ENCODE peak calls at places on chromosomes 12 and 14, in seven cellular contexts. B is OCI-LY7; Q is C1 segment of cervical spinal cord; R is stimulated activated CD4-positive, alpha-beta T cell treated with anti-CD3 and anti-CD28 coated beads, Interleukin-15, amount 100 ng/mL, for 1 hour; V is AG20443; P is RKO; D is left lung. F is an unnamed sample.

GRCh38 chr14:88323520-88324199 is 591 bp upstream of the KCNK10 start:
- DNase-seq in B (peak; percentile 84), Q (peak; percentile 44), R (no peak), V (peak; percentile 52), P (no peak), D (peak; percentile 71), F (no peak)

GRCh38 chr12:124913474-124914391 is 717 bp downstream of the UBC start:
- DNase-seq in B (peak; percentile 96), Q (no peak), R (peak; percentile 84), V (peak; percentile 25), P (peak; percentile 91), D (peak; percentile 96), F (peak; percentile 62)

GRCh38 chr14:53888535-53889386 is 67.9 kb downstream of the BMP4 start:
- DNase-seq in B (no peak), Q (no peak), R (no peak), V (no peak), P (no peak), D (no peak), F (no peak)

GRCh38 chr12:52151859-52152783 is 39.7 kb downstream of the KRT80 start:
- DNase-seq in B (peak; percentile 38), Q (no peak), R (peak; percentile 61), V (peak; percentile 91), P (no peak), D (peak; percentile 94), F (peak; percentile 58)

GRCh38 chr14:25411933-25412757 is 362.2 kb upstream of the STXBP6 start:
- DNase-seq in B (peak; percentile 18), Q (no peak), R (no peak), V (no peak), P (peak; percentile 47), D (no peak), F (peak; percentile 14)

GRCh38 chr14:69135133-69135532 is 17.8 kb downstream of the DCAF5 start:
- DNase-seq in B (no peak), Q (no peak), R (no peak), V (no peak), P (no peak), D (no peak), F (no peak)

GRCh38 chr14:36504805-36505192 is 15.2 kb downstream of the NKX2-1 start:
- DNase-seq in B (no peak), Q (no peak), R (no peak), V (no peak), P (no peak), D (no peak), F (no peak)

GRCh38 chr12:31362759-31363415 is 36.9 kb upstream of the SINHCAF start:
- DNase-seq in B (peak; percentile 79), Q (peak; percentile 44), R (no peak), V (no peak), P (no peak), D (no peak), F (no peak)

GRCh38 chr14:76135722-76136121 is 16.0 kb upstream of the GPATCH2L start:
- DNase-seq in B (no peak), Q (no peak), R (no peak), V (no peak), P (no peak), D (no peak), F (no peak)

GRCh38 chr12:38152816-38153736 is 163.5 kb upstream of the ALG10B start:
- DNase-seq in B (no peak), Q (no peak), R (no peak), V (no peak), P (no peak), D (peak; percentile 74), F (no peak)

GRCh38 chr12:9351136-9351535 is 142.9 kb upstream of the PZP start:
- DNase-seq in B (no peak), Q (no peak), R (no peak), V (no peak), P (no peak), D (no peak), F (no peak)

GRCh38 chr12:116376354-116377193 is 99.1 kb upstream of the MED13L start:
- DNase-seq in B (no peak), Q (no peak), R (no peak), V (peak; percentile 72), P (peak; percentile 26), D (no peak), F (peak; percentile 89)

GRCh38 chr14:31829256-31829923 is 247.7 kb upstream of the ARHGAP5 start:
- DNase-seq in B (no peak), Q (no peak), R (no peak), V (no peak), P (peak; percentile 12), D (no peak), F (peak; percentile 63)

GRCh38 chr12:6772729-6773661 is 675 bp downstream of the LAG3 start:
- DNase-seq in B (no peak), Q (no peak), R (no peak), V (no peak), P (no peak), D (no peak), F (no peak)

GRCh38 chr14:34835312-34835711 is 39.8 kb downstream of the BAZ1A start:
- DNase-seq in B (no peak), Q (no peak), R (no peak), V (no peak), P (no peak), D (no peak), F (no peak)

GRCh38 chr12:64169999-64170398 is 52.1 kb downstream of the KICS2 start:
- DNase-seq in B (no peak), Q (no peak), R (no peak), V (no peak), P (no peak), D (no peak), F (no peak)

GRCh38 chr12:118946256-118946655 is 35.1 kb upstream of the SRRM4 start:
- DNase-seq in B (no peak), Q (no peak), R (no peak), V (no peak), P (no peak), D (no peak), F (no peak)

GRCh38 chr14:99036594-99037293 is 235.3 kb downstream of the BCL11B start:
- DNase-seq in B (no peak), Q (no peak), R (no peak), V (no peak), P (no peak), D (no peak), F (no peak)

GRCh38 chr12:127130506-127131100 is 1136.4 kb upstream of the TMEM132C start:
- DNase-seq in B (no peak), Q (no peak), R (no peak), V (no peak), P (no peak), D (no peak), F (no peak)

GRCh38 chr14:53304726-53305381 is 151.7 kb upstream of the DDHD1 start:
- DNase-seq in B (no peak), Q (no peak), R (no peak), V (no peak), P (no peak), D (no peak), F (peak; percentile 38)

GRCh38 chr12:17358850-17359249 is 731.1 kb downstream of the RERGL start:
- DNase-seq in B (no peak), Q (no peak), R (no peak), V (no peak), P (no peak), D (no peak), F (no peak)

GRCh38 chr12:6459004-6459337 is 7.1 kb downstream of the TAPBPL start:
- DNase-seq in B (no peak), Q (no peak), R (no peak), V (no peak), P (no peak), D (no peak), F (no peak)

GRCh38 chr12:11879306-11879705 is 191.4 kb upstream of the BCL2L14 start:
- DNase-seq in B (no peak), Q (no peak), R (no peak), V (no peak), P (no peak), D (no peak), F (no peak)

GRCh38 chr14:103697196-103697595 is 18.1 kb downstream of the XRCC3 start:
- DNase-seq in B (no peak), Q (no peak), R (no peak), V (no peak), P (no peak), D (no peak), F (no peak)

GRCh38 chr12:93571854-93572711 is at the start of gene SOCS2:
- DNase-seq in B (no peak), Q (no peak), R (no peak), V (peak; percentile 63), P (no peak), D (peak; percentile 82), F (no peak)

GRCh38 chr14:105139212-105139825 is 29.3 kb downstream of the JAG2 start:
- DNase-seq in B (no peak), Q (no peak), R (no peak), V (no peak), P (no peak), D (no peak), F (no peak)

GRCh38 chr14:23142826-23143225 is 23.8 kb upstream of the CEBPE start:
- DNase-seq in B (no peak), Q (no peak), R (no peak), V (no peak), P (no peak), D (no peak), F (no peak)

GRCh38 chr12:14989790-14990189 is 16.9 kb downstream of the PDE6H start:
- DNase-seq in B (peak; percentile 42), Q (no peak), R (no peak), V (no peak), P (no peak), D (no peak), F (no peak)

GRCh38 chr14:21074398-21075272 is 4.5 kb downstream of the ARHGEF40 start:
- DNase-seq in B (no peak), Q (peak; percentile 46), R (no peak), V (no peak), P (no peak), D (peak; percentile 68), F (no peak)

GRCh38 chr12:98066251-98066650 is 449.1 kb upstream of the TMPO start:
- DNase-seq in B (no peak), Q (no peak), R (no peak), V (no peak), P (no peak), D (no peak), F (no peak)